ENCODE peak calls at places on chromosomes 1 and 21, in four cellular contexts. One of them, this sample, is unnamed.

GRCh38 chr1:108316545-108316944 is 72.7 kb upstream of the NBPF4 start:
- DNase-seq in LHCN-M2: peak
- DNase-seq in NCI-H446 treated with DMSO at 0.1 percent for 48 hours: no peak
- DNase-seq in fibroblast of pulmonary artery: peak
- DNase-seq in this sample: no peak

GRCh38 chr1:22799971-22800370 is 89.3 kb downstream of the EPHB2 start:
- DNase-seq in LHCN-M2: no peak
- DNase-seq in NCI-H446 treated with DMSO at 0.1 percent for 48 hours: no peak
- DNase-seq in fibroblast of pulmonary artery: no peak
- DNase-seq in this sample: peak

GRCh38 chr1:154221815-154222081 is 993 bp downstream of the UBAP2L start:
- DNase-seq in LHCN-M2: peak
- DNase-seq in NCI-H446 treated with DMSO at 0.1 percent for 48 hours: no peak
- DNase-seq in fibroblast of pulmonary artery: peak
- DNase-seq in this sample: no peak

GRCh38 chr21:46092811-46093667 is 4.9 kb upstream of the COL6A2 start:
- DNase-seq in LHCN-M2: no peak
- DNase-seq in NCI-H446 treated with DMSO at 0.1 percent for 48 hours: no peak
- DNase-seq in fibroblast of pulmonary artery: no peak
- DNase-seq in this sample: no peak

GRCh38 chr1:53643061-53643880 is 95.7 kb downstream of the GLIS1 start:
- DNase-seq in LHCN-M2: no peak
- DNase-seq in NCI-H446 treated with DMSO at 0.1 percent for 48 hours: no peak
- DNase-seq in fibroblast of pulmonary artery: no peak
- DNase-seq in this sample: no peak

GRCh38 chr1:232291681-232292080 is 338.3 kb downstream of the SIPA1L2 start:
- DNase-seq in LHCN-M2: no peak
- DNase-seq in NCI-H446 treated with DMSO at 0.1 percent for 48 hours: no peak
- DNase-seq in fibroblast of pulmonary artery: peak
- DNase-seq in this sample: no peak

GRCh38 chr1:111195002-111195684 is 5.3 kb downstream of the DENND2D start:
- DNase-seq in LHCN-M2: no peak
- DNase-seq in NCI-H446 treated with DMSO at 0.1 percent for 48 hours: no peak
- DNase-seq in fibroblast of pulmonary artery: no peak
- DNase-seq in this sample: no peak

GRCh38 chr1:10803971-10804820 is 7.8 kb upstream of the CASZ1 start:
- DNase-seq in LHCN-M2: no peak
- DNase-seq in NCI-H446 treated with DMSO at 0.1 percent for 48 hours: no peak
- DNase-seq in fibroblast of pulmonary artery: no peak
- DNase-seq in this sample: no peak

GRCh38 chr1:193406901-193407300 is 220.5 kb upstream of the B3GALT2 start:
- DNase-seq in LHCN-M2: peak
- DNase-seq in NCI-H446 treated with DMSO at 0.1 percent for 48 hours: peak
- DNase-seq in fibroblast of pulmonary artery: peak
- DNase-seq in this sample: no peak

GRCh38 chr1:97636941-97637340 is 283.9 kb downstream of the DPYD start:
- DNase-seq in LHCN-M2: no peak
- DNase-seq in NCI-H446 treated with DMSO at 0.1 percent for 48 hours: no peak
- DNase-seq in fibroblast of pulmonary artery: peak
- DNase-seq in this sample: no peak

GRCh38 chr1:109193653-109194590 is 19.8 kb upstream of the SARS1 start:
- DNase-seq in LHCN-M2: no peak
- DNase-seq in NCI-H446 treated with DMSO at 0.1 percent for 48 hours: no peak
- DNase-seq in fibroblast of pulmonary artery: peak
- DNase-seq in this sample: peak

GRCh38 chr1:2288308-2288707 is 60.2 kb downstream of the SKI start:
- DNase-seq in LHCN-M2: no peak
- DNase-seq in NCI-H446 treated with DMSO at 0.1 percent for 48 hours: no peak
- DNase-seq in fibroblast of pulmonary artery: no peak
- DNase-seq in this sample: no peak

GRCh38 chr1:213419369-213420030 is 368.5 kb downstream of the RPS6KC1 start:
- DNase-seq in LHCN-M2: no peak
- DNase-seq in NCI-H446 treated with DMSO at 0.1 percent for 48 hours: peak
- DNase-seq in fibroblast of pulmonary artery: no peak
- DNase-seq in this sample: no peak

GRCh38 chr1:56710646-56711045 is 65.5 kb downstream of the PRKAA2 start:
- DNase-seq in LHCN-M2: peak
- DNase-seq in NCI-H446 treated with DMSO at 0.1 percent for 48 hours: no peak
- DNase-seq in fibroblast of pulmonary artery: peak
- DNase-seq in this sample: no peak

GRCh38 chr1:86753700-86754099 is 49.3 kb downstream of the SH3GLB1 start:
- DNase-seq in LHCN-M2: peak
- DNase-seq in NCI-H446 treated with DMSO at 0.1 percent for 48 hours: no peak
- DNase-seq in fibroblast of pulmonary artery: no peak
- DNase-seq in this sample: no peak

GRCh38 chr1:216183007-216183406 is 240.2 kb downstream of the USH2A start:
- DNase-seq in LHCN-M2: no peak
- DNase-seq in NCI-H446 treated with DMSO at 0.1 percent for 48 hours: peak
- DNase-seq in fibroblast of pulmonary artery: peak
- DNase-seq in this sample: no peak

GRCh38 chr1:93021539-93022134 is 57.4 kb upstream of the MTF2 start:
- DNase-seq in LHCN-M2: peak
- DNase-seq in NCI-H446 treated with DMSO at 0.1 percent for 48 hours: peak
- DNase-seq in fibroblast of pulmonary artery: peak
- DNase-seq in this sample: no peak

GRCh38 chr1:41566274-41566885 is 81.9 kb upstream of the EDN2 start:
- DNase-seq in LHCN-M2: no peak
- DNase-seq in NCI-H446 treated with DMSO at 0.1 percent for 48 hours: no peak
- DNase-seq in fibroblast of pulmonary artery: no peak
- DNase-seq in this sample: no peak

GRCh38 chr1:30028283-30028682 is 695.1 kb downstream of the MATN1 start:
- DNase-seq in LHCN-M2: no peak
- DNase-seq in NCI-H446 treated with DMSO at 0.1 percent for 48 hours: no peak
- DNase-seq in fibroblast of pulmonary artery: no peak
- DNase-seq in this sample: no peak

GRCh38 chr1:13536612-13537011 is 22.8 kb upstream of the LRRC38 start:
- DNase-seq in LHCN-M2: no peak
- DNase-seq in NCI-H446 treated with DMSO at 0.1 percent for 48 hours: no peak
- DNase-seq in fibroblast of pulmonary artery: no peak
- DNase-seq in this sample: no peak

GRCh38 chr1:29043270-29043971 is 80.3 kb downstream of the TMEM200B start:
- DNase-seq in LHCN-M2: no peak
- DNase-seq in NCI-H446 treated with DMSO at 0.1 percent for 48 hours: no peak
- DNase-seq in fibroblast of pulmonary artery: peak
- DNase-seq in this sample: no peak

GRCh38 chr1:7922301-7922700 is 18.3 kb downstream of the TNFRSF9 start:
- DNase-seq in LHCN-M2: peak
- DNase-seq in NCI-H446 treated with DMSO at 0.1 percent for 48 hours: no peak
- DNase-seq in fibroblast of pulmonary artery: peak
- DNase-seq in this sample: no peak

GRCh38 chr1:16151200-16151708 is 4.6 kb downstream of the EPHA2 start:
- DNase-seq in LHCN-M2: peak
- DNase-seq in NCI-H446 treated with DMSO at 0.1 percent for 48 hours: no peak
- DNase-seq in fibroblast of pulmonary artery: no peak
- DNase-seq in this sample: peak

GRCh38 chr21:36591326-36591970 is 107.5 kb upstream of the SIM2 start:
- DNase-seq in LHCN-M2: no peak
- DNase-seq in NCI-H446 treated with DMSO at 0.1 percent for 48 hours: no peak
- DNase-seq in fibroblast of pulmonary artery: no peak
- DNase-seq in this sample: no peak

GRCh38 chr1:211501671-211502413 is 9.9 kb upstream of the RD3 start:
- DNase-seq in LHCN-M2: no peak
- DNase-seq in NCI-H446 treated with DMSO at 0.1 percent for 48 hours: no peak
- DNase-seq in fibroblast of pulmonary artery: peak
- DNase-seq in this sample: no peak

GRCh38 chr21:46472246-46472645 is 13.6 kb downstream of the DIP2A start:
- DNase-seq in LHCN-M2: no peak
- DNase-seq in NCI-H446 treated with DMSO at 0.1 percent for 48 hours: no peak
- DNase-seq in fibroblast of pulmonary artery: no peak
- DNase-seq in this sample: no peak

GRCh38 chr1:228198977-228199590 is 8.8 kb upstream of the OBSCN start:
- DNase-seq in LHCN-M2: peak
- DNase-seq in NCI-H446 treated with DMSO at 0.1 percent for 48 hours: no peak
- DNase-seq in fibroblast of pulmonary artery: peak
- DNase-seq in this sample: no peak

GRCh38 chr1:42379794-42380616 is 587 bp upstream of the RIMKLA start:
- DNase-seq in LHCN-M2: peak
- DNase-seq in NCI-H446 treated with DMSO at 0.1 percent for 48 hours: no peak
- DNase-seq in fibroblast of pulmonary artery: peak
- DNase-seq in this sample: peak

GRCh38 chr1:75472089-75472970 is 138.6 kb downstream of the SLC44A5 start:
- DNase-seq in LHCN-M2: no peak
- DNase-seq in NCI-H446 treated with DMSO at 0.1 percent for 48 hours: no peak
- DNase-seq in fibroblast of pulmonary artery: no peak
- DNase-seq in this sample: no peak

GRCh38 chr1:53896673-53897229 is 2.8 kb downstream of the DIO1 start:
- DNase-seq in LHCN-M2: peak
- DNase-seq in NCI-H446 treated with DMSO at 0.1 percent for 48 hours: peak
- DNase-seq in fibroblast of pulmonary artery: peak
- DNase-seq in this sample: no peak

GRCh38 chr1:931380-932177 is 7.9 kb downstream of the SAMD11 start:
- DNase-seq in LHCN-M2: no peak
- DNase-seq in NCI-H446 treated with DMSO at 0.1 percent for 48 hours: no peak
- DNase-seq in fibroblast of pulmonary artery: no peak
- DNase-seq in this sample: no peak

GRCh38 chr21:17805966-17806365 is 13.2 kb downstream of the C21orf91 start:
- DNase-seq in LHCN-M2: no peak
- DNase-seq in NCI-H446 treated with DMSO at 0.1 percent for 48 hours: no peak
- DNase-seq in fibroblast of pulmonary artery: no peak
- DNase-seq in this sample: no peak

GRCh38 chr1:201640624-201641023 is 101.7 kb downstream of the NAV1 start:
- DNase-seq in LHCN-M2: no peak
- DNase-seq in NCI-H446 treated with DMSO at 0.1 percent for 48 hours: peak
- DNase-seq in fibroblast of pulmonary artery: peak
- DNase-seq in this sample: no peak

GRCh38 chr1:6986281-6986680 is 201.0 kb downstream of the CAMTA1 start:
- DNase-seq in LHCN-M2: no peak
- DNase-seq in NCI-H446 treated with DMSO at 0.1 percent for 48 hours: no peak
- DNase-seq in fibroblast of pulmonary artery: no peak
- DNase-seq in this sample: no peak

GRCh38 chr1:14090062-14090461 is 390.1 kb downstream of the PRDM2 start:
- DNase-seq in LHCN-M2: no peak
- DNase-seq in NCI-H446 treated with DMSO at 0.1 percent for 48 hours: no peak
- DNase-seq in fibroblast of pulmonary artery: no peak
- DNase-seq in this sample: no peak

GRCh38 chr1:48216276-48216675 is 6.2 kb upstream of the SLC5A9 start:
- DNase-seq in LHCN-M2: no peak
- DNase-seq in NCI-H446 treated with DMSO at 0.1 percent for 48 hours: no peak
- DNase-seq in fibroblast of pulmonary artery: no peak
- DNase-seq in this sample: no peak

This sample was measured in nephron progenitor cell.